ENCODE peak calls at places on chromosomes 3 and 15, in nine cellular contexts. X is anterior cingulate cortex; C is A172; R is putamen; W is hypothalamus; B is stimulated activated CD4-positive, alpha-beta T cell treated with anti-CD3 and anti-CD28 coated beads, Interleukin-1b, Interleukin-23, amount 100 ng/mL, for 24 hours; L is progenitor cell of endocrine pancreas; N is retinal pigment epithelial cell; D is Right ventricle myocardium superior. M is an unnamed sample.

GRCh38 chr3:134620476-134621115 is 30.2 kb downstream of the KY start:
- DNase-seq in B (no peak), L (no peak), W (no peak), X (no peak), R (no peak), D (no peak), N (no peak), C (no peak), M (no peak)

GRCh38 chr3:165696496-165696895 is 140.7 kb downstream of the BCHE start:
- DNase-seq in R (no peak), B (no peak), X (no peak), N (no peak), D (no peak), C (no peak), W (no peak), L (no peak), M (no peak)

GRCh38 chr3:142963266-142964149 is at the start of gene PAQR9:
- DNase-seq in N (no peak), L (peak; percentile 72), D (peak; percentile 50), W (no peak), R (peak; percentile 12), C (peak; percentile 13), B (no peak), X (no peak), M (no peak)

GRCh38 chr3:169548194-169548593 is 115.3 kb downstream of the MECOM start:
- DNase-seq in B (no peak), R (no peak), X (no peak), L (no peak), D (no peak), N (peak; percentile 17), W (no peak), C (no peak), M (no peak)

GRCh38 chr3:71469131-71469430 is 114.4 kb downstream of the FOXP1 start:
- DNase-seq in L (no peak), X (no peak), D (no peak), N (no peak), W (no peak), C (no peak), B (no peak), R (no peak), M (no peak)

GRCh38 chr15:89096664-89097063 is 8.4 kb downstream of the ABHD2 start:
- DNase-seq in D (no peak), X (no peak), W (no peak), N (no peak), B (no peak), L (no peak), R (no peak), C (no peak), M (no peak)

GRCh38 chr15:100341662-100342560 is at the start of gene ADAMTS17:
- DNase-seq in B (peak; percentile 90), D (peak; percentile 96), X (peak; percentile 94), R (peak; percentile 94), W (peak; percentile 49), N (peak; percentile 63), L (peak; percentile 89), C (no peak), M (peak; percentile 92)

GRCh38 chr3:14124223-14124614 is 451 bp downstream of the CHCHD4 start:
- DNase-seq in L (no peak), B (peak; percentile 65), N (no peak), C (no peak), W (no peak), X (peak; percentile 65), R (peak; percentile 70), D (peak; percentile 80), M (peak; percentile 54)

GRCh38 chr15:76512971-76513370 is 176.4 kb downstream of the ISL2 start:
- DNase-seq in N (no peak), R (no peak), C (no peak), W (no peak), L (no peak), B (no peak), D (no peak), X (no peak), M (no peak)

GRCh38 chr15:80778964-80779657 is at the start of gene CEMIP:
- DNase-seq in W (peak; percentile 30), D (peak; percentile 83), L (peak; percentile 84), X (peak; percentile 45), R (peak; percentile 49), C (peak; percentile 26), B (peak; percentile 36), N (no peak), M (peak; percentile 21)

GRCh38 chr3:100546020-100546744 is 53.8 kb downstream of the TMEM45A start:
- DNase-seq in R (no peak), C (no peak), B (no peak), L (no peak), D (no peak), X (no peak), N (no peak), W (no peak), M (no peak)

GRCh38 chr3:45915518-45916231 is 27.6 kb upstream of the CXCR6 start:
- DNase-seq in N (peak; percentile 67), D (no peak), L (no peak), W (no peak), B (peak; percentile 62), R (no peak), X (no peak), C (peak; percentile 76), M (peak; percentile 77)

GRCh38 chr3:184154909-184155643 is at the start of gene DVL3:
- DNase-seq in L (peak; percentile 45), C (peak; percentile 43), D (peak; percentile 88), B (no peak), R (peak; percentile 71), N (no peak), X (peak; percentile 42), W (peak; percentile 20), M (peak; percentile 26)

GRCh38 chr15:58070801-58071418 is 5.4 kb upstream of the ALDH1A2 start:
- DNase-seq in C (peak; percentile 49), W (no peak), R (peak; percentile 20), D (peak; percentile 71), B (peak; percentile 26), L (peak; percentile 51), N (no peak), X (no peak), M (peak; percentile 12)